ENCODE peak calls at places on chromosomes 7 and 10, in ten cellular contexts. T, X, S, U, D, O, C, G, M and P are unnamed samples.
A peak's percentile ranks its signal among the peaks of the same experiment; 100 is the strongest.

GRCh38 chr10:81108516-81109199 is 571.0 kb downstream of the SH2D4B start:
- DNase-seq in T (peak; percentile 20), X (no peak), S (no peak), U (peak; percentile 14), D (no peak), O (no peak), C (no peak), G (no peak), M (peak; percentile 54), P (no peak)

GRCh38 chr7:41030673-41031072 is 672.2 kb downstream of the INHBA start:
- DNase-seq in T (no peak), X (no peak), S (no peak), U (no peak), D (no peak), O (no peak), C (no peak), G (no peak), M (peak; percentile 54), P (no peak)

GRCh38 chr10:103284170-103284569 is 7.2 kb downstream of the INA start:
- DNase-seq in T (no peak), X (no peak), S (no peak), U (no peak), D (no peak), O (no peak), C (no peak), G (no peak), M (peak; percentile 68), P (no peak)

GRCh38 chr10:11754620-11755019 is 12.4 kb downstream of the ECHDC3 start:
- DNase-seq in T (no peak), X (no peak), S (no peak), U (no peak), D (no peak), O (no peak), C (no peak), G (no peak), M (no peak), P (no peak)

GRCh38 chr7:27184342-27185012 is 555 bp downstream of the HOXA11 start:
- DNase-seq in T (no peak), X (no peak), S (no peak), U (peak; percentile 42), D (no peak), O (no peak), C (no peak), G (peak; percentile 45), M (peak; percentile 65), P (peak; percentile 88)

GRCh38 chr10:91163709-91164474 is 56.6 kb upstream of the PCGF5 start:
- DNase-seq in T (peak; percentile 66), X (peak; percentile 69), S (no peak), U (peak; percentile 39), D (peak; percentile 63), O (peak; percentile 47), C (peak; percentile 67), G (peak; percentile 66), M (peak; percentile 91), P (no peak)

GRCh38 chr7:51035696-51036095 is 253.0 kb upstream of the GRB10 start:
- DNase-seq in T (no peak), X (no peak), S (no peak), U (no peak), D (no peak), O (no peak), C (no peak), G (no peak), M (no peak), P (no peak)

GRCh38 chr10:87603769-87604168 is 55.9 kb upstream of the PAPSS2 start:
- DNase-seq in T (no peak), X (no peak), S (no peak), U (no peak), D (no peak), O (no peak), C (no peak), G (no peak), M (no peak), P (no peak)

GRCh38 chr10:88270871-88271713 is 312.0 kb downstream of the RNLS start:
- DNase-seq in T (no peak), X (no peak), S (no peak), U (peak; percentile 19), D (peak; percentile 10), O (no peak), C (no peak), G (peak; percentile 55), M (peak; percentile 96), P (no peak)

GRCh38 chr7:81333004-81333403 is 414.2 kb upstream of the SEMA3C start:
- DNase-seq in T (no peak), X (no peak), S (no peak), U (no peak), D (no peak), O (no peak), C (no peak), G (no peak), M (peak; percentile 69), P (no peak)

GRCh38 chr10:69425513-69426298 is 9.0 kb upstream of the TACR2 start:
- DNase-seq in T (peak; percentile 77), X (no peak), S (peak; percentile 50), U (no peak), D (peak; percentile 38), O (peak; percentile 16), C (no peak), G (no peak), M (no peak), P (no peak)